ENCODE peak calls at places on chromosome 14, in nine cellular contexts. One of them, this sample, is unnamed.

GRCh38 chr14:51304956-51305355 is 64.9 kb downstream of the TMX1 start:
- DNase-seq in uterus: no peak
- DNase-seq in GM06990: no peak
- DNase-seq in epithelial cell of esophagus: peak; percentile 87
- DNase-seq in CD8-positive, alpha-beta T cell: no peak
- DNase-seq in upper lobe of right lung: no peak
- DNase-seq in fibroblast of mammary gland: peak; percentile 94
- DNase-seq in skeletal muscle cell: peak; percentile 90
- DNase-seq in tibial nerve: no peak
- DNase-seq in this sample: peak; percentile 85

GRCh38 chr14:96911499-96912130 is 114.4 kb downstream of the VRK1 start:
- DNase-seq in uterus: no peak
- DNase-seq in GM06990: no peak
- DNase-seq in epithelial cell of esophagus: no peak
- DNase-seq in CD8-positive, alpha-beta T cell: no peak
- DNase-seq in upper lobe of right lung: no peak
- DNase-seq in fibroblast of mammary gland: no peak
- DNase-seq in skeletal muscle cell: no peak
- DNase-seq in tibial nerve: no peak
- DNase-seq in this sample: no peak

GRCh38 chr14:75401356-75401755 is 26.5 kb upstream of the JDP2 start:
- DNase-seq in uterus: peak; percentile 68
- DNase-seq in GM06990: no peak
- DNase-seq in epithelial cell of esophagus: no peak
- DNase-seq in CD8-positive, alpha-beta T cell: no peak
- DNase-seq in upper lobe of right lung: no peak
- DNase-seq in fibroblast of mammary gland: peak; percentile 54
- DNase-seq in skeletal muscle cell: peak; percentile 7
- DNase-seq in tibial nerve: peak; percentile 64
- DNase-seq in this sample: peak; percentile 55

GRCh38 chr14:69699743-69700309 is 67.1 kb upstream of the SRSF5 start:
- DNase-seq in uterus: no peak
- DNase-seq in GM06990: no peak
- DNase-seq in epithelial cell of esophagus: no peak
- DNase-seq in CD8-positive, alpha-beta T cell: no peak
- DNase-seq in upper lobe of right lung: no peak
- DNase-seq in fibroblast of mammary gland: no peak
- DNase-seq in skeletal muscle cell: no peak
- DNase-seq in tibial nerve: no peak
- DNase-seq in this sample: no peak

GRCh38 chr14:68939893-68940613 is 39.0 kb downstream of the ACTN1 start:
- DNase-seq in uterus: peak; percentile 80
- DNase-seq in GM06990: no peak
- DNase-seq in epithelial cell of esophagus: peak; percentile 93
- DNase-seq in CD8-positive, alpha-beta T cell: no peak
- DNase-seq in upper lobe of right lung: no peak
- DNase-seq in fibroblast of mammary gland: peak; percentile 95
- DNase-seq in skeletal muscle cell: peak; percentile 96
- DNase-seq in tibial nerve: peak; percentile 61
- DNase-seq in this sample: peak; percentile 97

GRCh38 chr14:69005432-69006148 is 26.5 kb upstream of the ACTN1 start:
- DNase-seq in uterus: peak; percentile 80
- DNase-seq in GM06990: no peak
- DNase-seq in epithelial cell of esophagus: peak; percentile 93
- DNase-seq in CD8-positive, alpha-beta T cell: no peak
- DNase-seq in upper lobe of right lung: no peak
- DNase-seq in fibroblast of mammary gland: peak; percentile 91
- DNase-seq in skeletal muscle cell: peak; percentile 83
- DNase-seq in tibial nerve: peak; percentile 59
- DNase-seq in this sample: peak; percentile 94

GRCh38 chr14:33678012-33678411 is 272.9 kb downstream of the EGLN3 start:
- DNase-seq in uterus: no peak
- DNase-seq in GM06990: no peak
- DNase-seq in epithelial cell of esophagus: no peak
- DNase-seq in CD8-positive, alpha-beta T cell: no peak
- DNase-seq in upper lobe of right lung: no peak
- DNase-seq in fibroblast of mammary gland: no peak
- DNase-seq in skeletal muscle cell: no peak
- DNase-seq in tibial nerve: no peak
- DNase-seq in this sample: no peak

GRCh38 chr14:68893566-68893965 is 85.5 kb downstream of the ACTN1 start:
- DNase-seq in uterus: no peak
- DNase-seq in GM06990: no peak
- DNase-seq in epithelial cell of esophagus: no peak
- DNase-seq in CD8-positive, alpha-beta T cell: no peak
- DNase-seq in upper lobe of right lung: no peak
- DNase-seq in fibroblast of mammary gland: no peak
- DNase-seq in skeletal muscle cell: no peak
- DNase-seq in tibial nerve: no peak
- DNase-seq in this sample: no peak

GRCh38 chr14:70097576-70098256 is 91.0 kb downstream of the SLC8A3 start:
- DNase-seq in uterus: no peak
- DNase-seq in GM06990: no peak
- DNase-seq in epithelial cell of esophagus: no peak
- DNase-seq in CD8-positive, alpha-beta T cell: no peak
- DNase-seq in upper lobe of right lung: no peak
- DNase-seq in fibroblast of mammary gland: no peak
- DNase-seq in skeletal muscle cell: no peak
- DNase-seq in tibial nerve: no peak
- DNase-seq in this sample: no peak

GRCh38 chr14:71108398-71109114 is 201.3 kb downstream of the PCNX1 start:
- DNase-seq in uterus: no peak
- DNase-seq in GM06990: no peak
- DNase-seq in epithelial cell of esophagus: no peak
- DNase-seq in CD8-positive, alpha-beta T cell: no peak
- DNase-seq in upper lobe of right lung: no peak
- DNase-seq in fibroblast of mammary gland: no peak
- DNase-seq in skeletal muscle cell: no peak
- DNase-seq in tibial nerve: no peak
- DNase-seq in this sample: no peak

GRCh38 chr14:29243355-29243754 is 476.8 kb downstream of the FOXG1 start:
- DNase-seq in uterus: no peak
- DNase-seq in GM06990: no peak
- DNase-seq in epithelial cell of esophagus: peak; percentile 45
- DNase-seq in CD8-positive, alpha-beta T cell: no peak
- DNase-seq in upper lobe of right lung: no peak
- DNase-seq in fibroblast of mammary gland: peak; percentile 82
- DNase-seq in skeletal muscle cell: peak; percentile 48
- DNase-seq in tibial nerve: no peak
- DNase-seq in this sample: peak; percentile 81

GRCh38 chr14:87529081-87529480 is 463.9 kb downstream of the GALC start:
- DNase-seq in uterus: no peak
- DNase-seq in GM06990: no peak
- DNase-seq in epithelial cell of esophagus: no peak
- DNase-seq in CD8-positive, alpha-beta T cell: no peak
- DNase-seq in upper lobe of right lung: no peak
- DNase-seq in fibroblast of mammary gland: no peak
- DNase-seq in skeletal muscle cell: no peak
- DNase-seq in tibial nerve: no peak
- DNase-seq in this sample: no peak

GRCh38 chr14:89957791-89958190 is 2.1 kb downstream of the TDP1 start:
- DNase-seq in uterus: no peak
- DNase-seq in GM06990: no peak
- DNase-seq in epithelial cell of esophagus: peak; percentile 27
- DNase-seq in CD8-positive, alpha-beta T cell: no peak
- DNase-seq in upper lobe of right lung: no peak
- DNase-seq in fibroblast of mammary gland: peak; percentile 15
- DNase-seq in skeletal muscle cell: no peak
- DNase-seq in tibial nerve: no peak
- DNase-seq in this sample: no peak
- H3K4me3 ChIP-seq in uterus: no peak overlapping the region
- H3K4me3 ChIP-seq in GM06990: no peak overlapping the region
- H3K4me3 ChIP-seq in epithelial cell of esophagus: no peak overlapping the region
- H3K4me3 ChIP-seq in CD8-positive, alpha-beta T cell: no peak overlapping the region
- H3K4me3 ChIP-seq in upper lobe of right lung: no peak overlapping the region
- H3K4me3 ChIP-seq in fibroblast of mammary gland: no peak overlapping the region
- H3K4me3 ChIP-seq in skeletal muscle cell: no peak overlapping the region
- H3K4me3 ChIP-seq in tibial nerve: no peak overlapping the region
- H3K4me3 ChIP-seq in this sample: no peak overlapping the region

GRCh38 chr14:105685003-105685402 is 158.6 kb downstream of the TMEM121 start:
- DNase-seq in uterus: no peak
- DNase-seq in GM06990: no peak
- DNase-seq in epithelial cell of esophagus: no peak
- DNase-seq in CD8-positive, alpha-beta T cell: no peak
- DNase-seq in upper lobe of right lung: no peak
- DNase-seq in fibroblast of mammary gland: no peak
- DNase-seq in skeletal muscle cell: no peak
- DNase-seq in tibial nerve: no peak
- DNase-seq in this sample: no peak
- H3K4me3 ChIP-seq in uterus: no peak overlapping the region
- H3K4me3 ChIP-seq in GM06990: no peak overlapping the region
- H3K4me3 ChIP-seq in epithelial cell of esophagus: no peak overlapping the region
- H3K4me3 ChIP-seq in CD8-positive, alpha-beta T cell: no peak overlapping the region
- H3K4me3 ChIP-seq in upper lobe of right lung: no peak overlapping the region
- H3K4me3 ChIP-seq in fibroblast of mammary gland: no peak overlapping the region
- H3K4me3 ChIP-seq in skeletal muscle cell: no peak overlapping the region
- H3K4me3 ChIP-seq in tibial nerve: no peak overlapping the region
- H3K4me3 ChIP-seq in this sample: no peak overlapping the region

GRCh38 chr14:60396718-60397343 is 89.0 kb downstream of the C14orf39 start:
- DNase-seq in uterus: no peak
- DNase-seq in GM06990: no peak
- DNase-seq in epithelial cell of esophagus: no peak
- DNase-seq in CD8-positive, alpha-beta T cell: no peak
- DNase-seq in upper lobe of right lung: no peak
- DNase-seq in fibroblast of mammary gland: no peak
- DNase-seq in skeletal muscle cell: no peak
- DNase-seq in tibial nerve: no peak
- DNase-seq in this sample: peak; percentile 1
- H3K4me3 ChIP-seq in uterus: no peak overlapping the region
- H3K4me3 ChIP-seq in GM06990: no peak overlapping the region
- H3K4me3 ChIP-seq in epithelial cell of esophagus: no peak overlapping the region
- H3K4me3 ChIP-seq in CD8-positive, alpha-beta T cell: no peak overlapping the region
- H3K4me3 ChIP-seq in upper lobe of right lung: no peak overlapping the region
- H3K4me3 ChIP-seq in fibroblast of mammary gland: no peak overlapping the region
- H3K4me3 ChIP-seq in skeletal muscle cell: no peak overlapping the region
- H3K4me3 ChIP-seq in tibial nerve: no peak overlapping the region
- H3K4me3 ChIP-seq in this sample: no peak overlapping the region

GRCh38 chr14:83894519-83894918 is 1635.4 kb upstream of the FLRT2 start:
- DNase-seq in uterus: no peak
- DNase-seq in GM06990: no peak
- DNase-seq in epithelial cell of esophagus: no peak
- DNase-seq in CD8-positive, alpha-beta T cell: no peak
- DNase-seq in upper lobe of right lung: no peak
- DNase-seq in fibroblast of mammary gland: no peak
- DNase-seq in skeletal muscle cell: no peak
- DNase-seq in tibial nerve: no peak
- DNase-seq in this sample: no peak
- H3K4me3 ChIP-seq in uterus: no peak overlapping the region
- H3K4me3 ChIP-seq in GM06990: no peak overlapping the region
- H3K4me3 ChIP-seq in epithelial cell of esophagus: no peak overlapping the region
- H3K4me3 ChIP-seq in CD8-positive, alpha-beta T cell: no peak overlapping the region
- H3K4me3 ChIP-seq in upper lobe of right lung: no peak overlapping the region
- H3K4me3 ChIP-seq in fibroblast of mammary gland: no peak overlapping the region
- H3K4me3 ChIP-seq in skeletal muscle cell: no peak overlapping the region
- H3K4me3 ChIP-seq in tibial nerve: no peak overlapping the region
- H3K4me3 ChIP-seq in this sample: no peak overlapping the region

DNA sequence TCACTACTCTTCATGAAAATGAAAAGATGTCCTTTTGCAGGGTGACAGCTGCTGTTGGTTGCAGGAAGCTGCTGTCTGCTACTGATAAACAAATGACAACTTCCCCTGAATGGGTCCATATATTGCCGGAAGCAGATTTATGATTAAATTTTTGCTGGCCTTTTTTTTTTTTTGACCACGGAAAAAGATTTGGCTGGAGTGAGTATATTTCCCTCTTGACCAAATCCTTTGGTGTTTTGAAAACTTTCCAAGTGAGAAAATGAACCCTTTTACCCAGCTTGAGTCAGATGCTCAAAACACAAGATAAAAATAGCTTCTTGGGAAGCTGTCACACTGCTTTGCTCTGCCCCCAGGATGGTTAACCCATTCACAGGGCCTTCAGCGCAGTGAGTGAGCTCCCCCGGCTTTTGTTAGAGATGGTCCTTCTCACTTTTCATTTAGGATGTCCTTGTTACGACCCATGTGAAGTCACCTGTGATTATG is 224.2 kb downstream of the PELI2 start:
- DNase-seq in uterus: no peak
- DNase-seq in GM06990: no peak
- DNase-seq in epithelial cell of esophagus: no peak
- DNase-seq in CD8-positive, alpha-beta T cell: no peak
- DNase-seq in upper lobe of right lung: no peak
- DNase-seq in fibroblast of mammary gland: peak; percentile 83
- DNase-seq in skeletal muscle cell: peak; percentile 61
- DNase-seq in tibial nerve: no peak
- DNase-seq in this sample: peak; percentile 85
- H3K4me3 ChIP-seq in uterus: no peak overlapping the region
- H3K4me3 ChIP-seq in GM06990: no peak overlapping the region
- H3K4me3 ChIP-seq in epithelial cell of esophagus: no peak overlapping the region
- H3K4me3 ChIP-seq in CD8-positive, alpha-beta T cell: no peak overlapping the region
- H3K4me3 ChIP-seq in upper lobe of right lung: no peak overlapping the region
- H3K4me3 ChIP-seq in fibroblast of mammary gland: no peak overlapping the region
- H3K4me3 ChIP-seq in skeletal muscle cell: no peak overlapping the region
- H3K4me3 ChIP-seq in tibial nerve: no peak overlapping the region
- H3K4me3 ChIP-seq in this sample: no peak overlapping the region

DNA sequence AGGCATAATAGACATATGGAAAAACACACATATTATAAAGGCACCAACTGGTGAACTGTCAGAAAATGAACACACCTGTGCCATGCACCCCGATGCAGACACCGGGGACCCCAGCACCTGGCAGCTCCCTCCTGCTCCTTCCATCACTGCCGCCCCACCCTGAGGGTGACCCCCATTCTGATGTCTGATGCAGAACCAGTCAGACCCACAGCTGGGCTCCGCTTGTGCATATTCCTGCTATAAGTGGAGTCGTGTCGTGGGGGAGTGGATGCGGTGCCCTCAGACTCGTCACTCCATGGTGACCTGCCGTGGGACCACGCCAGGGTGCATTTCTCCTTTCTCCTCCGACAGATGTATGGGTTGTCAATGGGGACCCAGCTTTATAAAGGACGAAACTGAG is 45.7 kb upstream of the MEG3 start:
- DNase-seq in uterus: no peak
- DNase-seq in GM06990: no peak
- DNase-seq in epithelial cell of esophagus: no peak
- DNase-seq in CD8-positive, alpha-beta T cell: no peak
- DNase-seq in upper lobe of right lung: no peak
- DNase-seq in fibroblast of mammary gland: no peak
- DNase-seq in skeletal muscle cell: no peak
- DNase-seq in tibial nerve: no peak
- DNase-seq in this sample: no peak
- H3K4me3 ChIP-seq in uterus: no peak overlapping the region
- H3K4me3 ChIP-seq in GM06990: no peak overlapping the region
- H3K4me3 ChIP-seq in epithelial cell of esophagus: no peak overlapping the region
- H3K4me3 ChIP-seq in CD8-positive, alpha-beta T cell: no peak overlapping the region
- H3K4me3 ChIP-seq in upper lobe of right lung: no peak overlapping the region
- H3K4me3 ChIP-seq in fibroblast of mammary gland: no peak overlapping the region
- H3K4me3 ChIP-seq in skeletal muscle cell: no peak overlapping the region
- H3K4me3 ChIP-seq in tibial nerve: no peak overlapping the region
- H3K4me3 ChIP-seq in this sample: no peak overlapping the region

GRCh38 chr14:101459392-101459900 is 101.8 kb upstream of the DIO3 start:
- DNase-seq in uterus: no peak
- DNase-seq in GM06990: no peak
- DNase-seq in epithelial cell of esophagus: no peak
- DNase-seq in CD8-positive, alpha-beta T cell: no peak
- DNase-seq in upper lobe of right lung: no peak
- DNase-seq in fibroblast of mammary gland: no peak
- DNase-seq in skeletal muscle cell: no peak
- DNase-seq in tibial nerve: no peak
- DNase-seq in this sample: no peak
- H3K4me3 ChIP-seq in uterus: no peak overlapping the region
- H3K4me3 ChIP-seq in GM06990: no peak overlapping the region
- H3K4me3 ChIP-seq in epithelial cell of esophagus: no peak overlapping the region
- H3K4me3 ChIP-seq in CD8-positive, alpha-beta T cell: no peak overlapping the region
- H3K4me3 ChIP-seq in upper lobe of right lung: peak overlapping the region; percentile 10
- H3K4me3 ChIP-seq in fibroblast of mammary gland: no peak overlapping the region
- H3K4me3 ChIP-seq in skeletal muscle cell: no peak overlapping the region
- H3K4me3 ChIP-seq in tibial nerve: no peak overlapping the region
- H3K4me3 ChIP-seq in this sample: no peak overlapping the region

This sample was measured in cardiac fibroblast.